ENCODE peak calls at places on chromosomes 11 and 22, in seven cellular contexts. D, N, F, K, U, B and T are unnamed samples.

GRCh38 chr11:76787911-76788596 is 4.9 kb downstream of the TSKU start:
- DNase-seq in U (no peak), B (no peak), N (peak; percentile 48), K (no peak), D (no peak), F (no peak), T (no peak)

GRCh38 chr11:64207247-64208085 is 945 bp downstream of the FERMT3 start:
- DNase-seq in U (no peak), B (no peak), K (no peak), N (no peak), F (no peak), D (peak; percentile 22), T (no peak)

GRCh38 chr11:106391771-106392412 is 314.4 kb downstream of the AASDHPPT start:
- DNase-seq in D (peak; percentile 89), B (no peak), N (no peak), K (no peak), F (no peak), U (no peak), T (no peak)

GRCh38 chr11:32809313-32809712 is 14.9 kb upstream of the CCDC73 start:
- DNase-seq in N (peak; percentile 34), K (no peak), F (peak; percentile 79), D (peak; percentile 84), B (peak; percentile 28), U (no peak), T (peak; percentile 55)

GRCh38 chr11:118913411-118914125 is 12.2 kb downstream of the BCL9L start:
- DNase-seq in N (no peak), B (peak; percentile 37), F (no peak), K (no peak), U (no peak), D (peak; percentile 44), T (no peak)

GRCh38 chr11:77411238-77411637 is 62.7 kb downstream of the PAK1 start:
- DNase-seq in N (no peak), K (no peak), U (peak; percentile 36), F (peak; percentile 10), D (no peak), B (no peak), T (no peak)

GRCh38 chr11:105003151-105003550 is 19.8 kb downstream of the CASP5 start:
- DNase-seq in U (no peak), K (no peak), F (no peak), D (no peak), B (no peak), N (no peak), T (no peak)

GRCh38 chr11:17552392-17553248 is 5.6 kb downstream of the OTOG start:
- DNase-seq in F (no peak), N (no peak), B (no peak), D (no peak), U (no peak), K (no peak), T (no peak)

GRCh38 chr11:77725433-77725832 is 87.8 kb upstream of the CLNS1A start:
- DNase-seq in K (no peak), F (no peak), N (no peak), B (no peak), U (no peak), D (no peak), T (no peak)

GRCh38 chr11:78651136-78651775 is 76.6 kb upstream of the NARS2 start:
- DNase-seq in F (peak; percentile 13), K (no peak), U (no peak), B (no peak), D (no peak), N (no peak), T (no peak)

GRCh38 chr11:121763526-121763925 is 310.8 kb upstream of the SORL1-AS1 start:
- DNase-seq in K (no peak), U (no peak), B (no peak), F (no peak), N (no peak), D (no peak), T (no peak)

GRCh38 chr22:44479662-44480061 is 18.4 kb downstream of the RTL6 start:
- DNase-seq in U (no peak), D (no peak), N (peak; percentile 66), K (no peak), B (no peak), F (no peak), T (no peak)

GRCh38 chr11:120131941-120132644 is 5.8 kb downstream of the TRIM29 start:
- DNase-seq in F (no peak), B (no peak), K (no peak), N (no peak), D (no peak), U (no peak), T (no peak)

GRCh38 chr11:13674799-13675509 is 6.5 kb downstream of the FAR1 start:
- DNase-seq in U (no peak), D (no peak), B (no peak), N (no peak), K (no peak), F (no peak), T (no peak)

GRCh38 chr11:33329705-33330329 is 72.6 kb downstream of the HIPK3 start:
- DNase-seq in D (peak; percentile 74), N (peak; percentile 34), F (peak; percentile 16), B (no peak), K (no peak), U (no peak), T (peak; percentile 45)

GRCh38 chr11:33294797-33295196 is 37.6 kb downstream of the HIPK3 start:
- DNase-seq in D (no peak), N (no peak), K (no peak), U (no peak), B (no peak), F (no peak), T (no peak)

GRCh38 chr22:17257578-17257977 is 38.3 kb upstream of the ADA2 start:
- DNase-seq in U (no peak), F (peak; percentile 34), D (no peak), N (no peak), B (no peak), K (no peak), T (no peak)